ENCODE peak calls at places on chromosomes 4 and X, in seven cellular contexts. R is dorsolateral prefrontal cortex, O is HFF-Myc, U is coronary artery, G is progenitor cell of endocrine pancreas, S is BE2C, I is WERI-Rb-1. B is an unnamed sample.

GRCh38 chrX:109797311-109797975 is 64.4 kb upstream of the ACSL4 start:
- DNase-seq in R (no peak), O (no peak), U (no peak), G (no peak), S (peak; percentile 5), I (no peak), B (no peak)

GRCh38 chr4:113760094-113760851 is 1.3 kb downstream of the CAMK2D start:
- DNase-seq in R (no peak), O (no peak), U (peak; percentile 78), G (no peak), S (peak; percentile 25), I (peak; percentile 40), B (no peak)

GRCh38 chr4:165191253-165191652 is 16.1 kb upstream of the KLHL2 start:
- DNase-seq in R (no peak), O (no peak), U (no peak), G (no peak), S (no peak), I (no peak), B (no peak)

GRCh38 chr4:76897522-76898384 is at the start of gene SOWAHB:
- DNase-seq in R (no peak), O (no peak), U (peak; percentile 74), G (peak; percentile 78), S (no peak), I (peak; percentile 33), B (no peak)

GRCh38 chrX:71640002-71640401 is 21.7 kb upstream of the CXCR3 start:
- DNase-seq in R (no peak), O (no peak), U (no peak), G (no peak), S (no peak), I (no peak), B (no peak)

GRCh38 chr4:174009686-174010451 is 273.6 kb downstream of the FBXO8 start:
- DNase-seq in R (no peak), O (no peak), U (no peak), G (no peak), S (peak; percentile 26), I (no peak), B (no peak)

GRCh38 chrX:10198254-10198653 is 41.5 kb downstream of the CLCN4 start:
- DNase-seq in R (no peak), O (no peak), U (no peak), G (no peak), S (no peak), I (no peak), B (no peak)

GRCh38 chr4:93646225-93646930 is 182.2 kb upstream of the ATOH1 start:
- DNase-seq in R (no peak), O (no peak), U (no peak), G (no peak), S (no peak), I (no peak), B (no peak)

GRCh38 chr4:159012381-159012780 is 90.5 kb upstream of the RAPGEF2 start:
- DNase-seq in R (no peak), O (no peak), U (no peak), G (no peak), S (no peak), I (no peak), B (no peak)

GRCh38 chrX:49001521-49002090 is 458 bp downstream of the GRIPAP1 start:
- DNase-seq in R (no peak), O (no peak), U (no peak), G (no peak), S (peak; percentile 29), I (peak; percentile 55), B (no peak)

GRCh38 chr4:6225469-6225868 is 25.1 kb upstream of the JAKMIP1 start:
- DNase-seq in R (no peak), O (no peak), U (peak; percentile 38), G (peak; percentile 47), S (no peak), I (no peak), B (no peak)

GRCh38 chr4:39729557-39729956 is 31.6 kb downstream of the UBE2K start:
- DNase-seq in R (no peak), O (no peak), U (no peak), G (no peak), S (no peak), I (no peak), B (no peak)

GRCh38 chr4:106038908-106039307 is 143.6 kb downstream of the NPNT start:
- DNase-seq in R (no peak), O (no peak), U (no peak), G (no peak), S (no peak), I (no peak), B (no peak)

GRCh38 chrX:17860811-17861495 is at the start of gene RAI2:
- DNase-seq in R (no peak), O (no peak), U (no peak), G (peak; percentile 60), S (peak; percentile 38), I (peak; percentile 25), B (no peak)

GRCh38 chr4:68267433-68267944 is 22.0 kb upstream of the TMPRSS11B start:
- DNase-seq in R (no peak), O (no peak), U (no peak), G (no peak), S (no peak), I (no peak), B (no peak)

GRCh38 chr4:108155373-108155772 is 13.4 kb downstream of the LEF1 start:
- DNase-seq in R (no peak), O (no peak), U (no peak), G (no peak), S (peak; percentile 45), I (no peak), B (no peak)

GRCh38 chr4:25500626-25501318 is 123.7 kb downstream of the ANAPC4 start:
- DNase-seq in R (no peak), O (no peak), U (no peak), G (no peak), S (peak; percentile 42), I (peak; percentile 92), B (no peak)

GRCh38 chrX:26203556-26203955 is 11.3 kb downstream of the MAGEB6 start:
- DNase-seq in R (no peak), O (no peak), U (no peak), G (no peak), S (no peak), I (no peak), B (no peak)

GRCh38 chrX:46876901-46877300 is 35.3 kb upstream of the JADE3 start:
- DNase-seq in R (no peak), O (no peak), U (no peak), G (no peak), S (no peak), I (no peak), B (no peak)

GRCh38 chr4:83028976-83029375 is 6.0 kb upstream of the COPS4 start:
- DNase-seq in R (no peak), O (no peak), U (no peak), G (no peak), S (no peak), I (no peak), B (no peak)

GRCh38 chr4:83036991-83037390 is 2.0 kb downstream of the COPS4 start:
- DNase-seq in R (no peak), O (no peak), U (no peak), G (no peak), S (no peak), I (no peak), B (no peak)

GRCh38 chr4:83029688-83030087 is 5.3 kb upstream of the COPS4 start:
- DNase-seq in R (no peak), O (no peak), U (no peak), G (no peak), S (no peak), I (no peak), B (no peak)

GRCh38 chr4:83040269-83040668 is 5.3 kb downstream of the COPS4 start:
- DNase-seq in R (no peak), O (no peak), U (no peak), G (no peak), S (no peak), I (no peak), B (no peak)

DNA sequence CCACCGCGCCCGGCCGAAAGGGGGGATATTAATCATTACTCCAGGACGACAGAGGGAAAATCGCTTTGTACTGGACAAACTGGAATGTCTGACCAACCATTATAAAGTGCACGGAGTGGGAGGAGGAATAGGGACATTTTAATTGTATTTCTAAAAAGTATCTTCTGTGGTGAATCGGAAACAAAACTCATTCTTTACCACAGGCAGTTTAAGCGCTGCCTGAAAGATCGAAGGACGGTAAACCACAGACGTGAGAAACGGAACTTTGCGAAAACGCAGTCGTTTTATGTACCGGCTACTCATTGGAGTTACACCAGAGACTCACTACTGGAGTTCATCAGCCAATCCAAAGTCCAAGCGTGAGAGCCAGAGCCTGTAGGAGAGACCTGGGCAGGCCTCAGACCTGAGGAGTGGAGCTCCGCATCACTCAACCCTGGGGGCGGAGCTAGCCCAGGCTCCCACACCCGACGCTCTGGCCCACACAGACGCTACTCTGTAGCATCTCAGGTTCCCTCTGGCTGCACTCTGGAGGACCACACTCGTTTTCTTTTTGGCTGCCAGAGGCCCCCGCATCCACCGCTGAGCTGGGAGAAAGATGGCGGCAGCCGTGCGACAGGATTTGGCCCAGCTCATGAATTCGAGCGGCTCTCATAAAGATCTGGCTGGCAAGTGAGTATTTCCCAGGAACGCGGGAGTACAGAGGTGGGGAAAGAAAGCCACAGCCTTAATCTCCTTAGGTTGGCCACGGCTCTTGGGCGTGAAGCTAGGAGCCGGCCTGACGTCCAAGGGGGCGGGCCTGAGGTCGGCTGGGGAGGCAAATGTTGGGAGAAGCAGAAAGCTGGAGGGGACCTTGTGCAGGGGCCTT is at the start of gene COPS4:
- DNase-seq in R (peak; percentile 98), O (peak; percentile 100), U (peak; percentile 98), G (peak; percentile 87), S (peak; percentile 98), I (peak; percentile 97), B (peak; percentile 89)
- TF ChIP-seq CTCF in R (peak; percentile 45), O (peak; percentile 14), U (no peak), G (peak; percentile 28), S (peak; percentile 47), I (no peak), B (no peak)

GRCh38 chrX:153922932-153923857 is 2.9 kb downstream of the ARHGAP4 start:
- DNase-seq in R (peak; percentile 69), O (no peak), U (no peak), G (no peak), S (peak; percentile 73), I (peak; percentile 91), B (no peak)
- TF ChIP-seq CTCF in R (peak; percentile 55), O (peak; percentile 43), U (no peak), G (peak; percentile 33), S (peak; percentile 54), I (peak; percentile 95), B (no peak)

DNA sequence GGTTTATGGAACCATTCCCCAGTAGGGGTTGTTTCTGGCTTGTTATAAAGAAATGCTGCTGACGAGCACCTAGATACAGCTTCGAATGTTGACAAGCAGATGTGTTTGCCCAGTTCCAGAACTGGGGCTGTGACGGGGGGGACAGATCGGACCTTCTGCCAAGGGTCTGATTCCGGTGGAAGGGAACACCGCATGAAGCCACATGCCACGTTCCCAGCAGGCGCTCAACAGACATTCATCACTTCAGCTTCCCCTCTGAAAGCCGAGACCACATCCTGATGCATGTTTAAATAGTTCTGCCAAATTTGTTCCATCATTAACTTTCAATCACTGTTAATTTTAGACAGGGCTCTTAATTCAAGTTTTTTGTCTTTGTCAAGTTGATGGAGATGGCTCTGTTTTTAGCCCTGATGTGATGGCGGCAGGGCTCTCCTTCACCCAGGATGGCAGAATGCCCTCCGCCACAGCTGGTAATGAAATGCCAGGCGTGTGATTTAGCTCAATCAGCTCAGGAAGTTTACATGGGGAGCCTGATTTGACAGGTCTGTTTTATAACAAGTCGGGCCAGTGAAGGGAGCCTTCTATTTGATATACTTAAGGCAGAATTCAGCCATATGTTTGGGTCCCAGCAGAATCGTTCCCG is 57.4 kb downstream of the PSAPL1 start:
- DNase-seq in R (no peak), O (no peak), U (no peak), G (no peak), S (no peak), I (no peak), B (no peak)
- TF ChIP-seq CTCF in R (no peak), O (no peak), U (no peak), G (no peak), S (no peak), I (no peak), B (no peak)

GRCh38 chr4:33073811-33074210 is 2353.6 kb downstream of the PCDH7 start:
- DNase-seq in R (no peak), O (no peak), U (no peak), G (no peak), S (no peak), I (no peak), B (no peak)
- TF ChIP-seq CTCF in R (no peak), O (no peak), U (no peak), G (no peak), S (no peak), I (no peak), B (no peak)